ENCODE peak calls at places on chromosomes 16 and 17, in five cellular contexts. Q is heart right ventricle, Y is natural killer cell, G is fibroblast of the aortic adventitia, F is endothelial cell. L is an unnamed sample.
A peak's percentile ranks its signal among the peaks of the same experiment; 100 is the strongest.

GRCh38 chr17:64174686-64175456 is 44.9 kb upstream of the ERN1 start:
- DNase-seq in Y (no peak), Q (no peak), G (peak; percentile 59), F (no peak), L (no peak)

GRCh38 chr16:6032438-6032837 is 934.8 kb upstream of the EEF2KMT start:
- DNase-seq in F (no peak), G (no peak), Y (no peak), Q (no peak), L (no peak)

GRCh38 chr16:49528035-49528434 is 154.4 kb downstream of the C16orf78 start:
- DNase-seq in F (no peak), G (peak; percentile 49), Q (no peak), Y (no peak), L (no peak)

GRCh38 chr17:76262732-76263344 is 2.3 kb upstream of the UBALD2 start:
- DNase-seq in F (no peak), G (no peak), Q (no peak), Y (no peak), L (no peak)

GRCh38 chr16:10982430-10983174 is 38.2 kb downstream of the CLEC16A start:
- DNase-seq in F (no peak), G (no peak), Y (no peak), Q (no peak), L (no peak)

GRCh38 chr17:31489295-31490018 is 98.0 kb downstream of the RAB11FIP4 start:
- DNase-seq in Q (no peak), G (no peak), Y (no peak), F (no peak), L (peak; percentile 62)

GRCh38 chr17:1947229-1947742 is 77.8 kb downstream of the RTN4RL1 start:
- DNase-seq in Q (peak; percentile 69), F (no peak), Y (no peak), G (no peak), L (no peak)

GRCh38 chr17:64040201-64040600 is 19.8 kb upstream of the ICAM2 start:
- DNase-seq in Q (no peak), Y (no peak), G (no peak), F (no peak), L (no peak)

GRCh38 chr17:5031365-5032082 is 3.7 kb downstream of the SLC52A1 start:
- DNase-seq in G (peak; percentile 74), Q (peak; percentile 79), Y (peak; percentile 78), F (peak; percentile 86), L (peak; percentile 79)

GRCh38 chr17:70661342-70662222 is 492.2 kb downstream of the KCNJ2 start:
- DNase-seq in F (no peak), Y (no peak), Q (no peak), G (no peak), L (no peak)

GRCh38 chr17:13940858-13941665 is 128.2 kb upstream of the COX10 start:
- DNase-seq in Q (no peak), F (no peak), G (peak; percentile 15), Y (no peak), L (no peak)

GRCh38 chr17:48374650-48375230 is 55.3 kb downstream of the SKAP1 start:
- DNase-seq in F (peak; percentile 37), Q (no peak), Y (peak; percentile 25), G (no peak), L (no peak)

GRCh38 chr17:40086150-40087044 is 14.0 kb downstream of the NR1D1 start:
- DNase-seq in Y (peak; percentile 61), G (no peak), Q (peak; percentile 73), F (peak; percentile 78), L (peak; percentile 53)

GRCh38 chr16:58797137-58797801 is 63.2 kb upstream of the GOT2 start:
- DNase-seq in F (no peak), Y (no peak), Q (no peak), G (no peak), L (no peak)

GRCh38 chr17:65786479-65786878 is 225.0 kb upstream of the AXIN2 start:
- DNase-seq in F (no peak), Q (no peak), G (no peak), Y (no peak), L (no peak)

GRCh38 chr17:41705271-41705991 is 6.7 kb upstream of the GAST start:
- DNase-seq in Q (no peak), F (no peak), Y (no peak), G (no peak), L (no peak)

GRCh38 chr17:73203788-73204479 is 11.1 kb downstream of the COG1 start:
- DNase-seq in F (no peak), Q (no peak), Y (no peak), G (no peak), L (no peak)

GRCh38 chr16:11094838-11095565 is 150.6 kb downstream of the CLEC16A start:
- DNase-seq in Y (no peak), G (no peak), Q (no peak), F (no peak), L (no peak)

GRCh38 chr16:17367034-17367433 is 103.7 kb downstream of the XYLT1 start:
- DNase-seq in Y (peak; percentile 45), F (no peak), Q (no peak), G (no peak), L (no peak)

GRCh38 chr17:15181333-15181732 is 83.8 kb downstream of the PMP22 start:
- DNase-seq in Q (no peak), G (peak; percentile 23), F (no peak), Y (no peak), L (no peak)

GRCh38 chr17:74292495-74292894 is 18.5 kb downstream of the DNAI2 start:
- DNase-seq in Q (no peak), F (no peak), Y (no peak), G (no peak), L (no peak)

GRCh38 chr16:67668495-67669157 is 2.0 kb downstream of the C16orf86 start:
- DNase-seq in Q (peak; percentile 15), F (no peak), G (no peak), Y (no peak), L (no peak)

GRCh38 chr17:40846515-40847155 is 20.4 kb downstream of the KRT12 start:
- DNase-seq in Y (no peak), Q (no peak), G (no peak), F (no peak), L (no peak)

GRCh38 chr17:45948881-45949624 is 50.0 kb upstream of the STH start:
- DNase-seq in Y (peak; percentile 49), F (peak; percentile 85), G (peak; percentile 55), Q (peak; percentile 80), L (peak; percentile 62)

GRCh38 chr17:55327225-55328088 is 62.7 kb downstream of the HLF start:
- DNase-seq in Q (no peak), Y (no peak), G (no peak), F (no peak), L (no peak)

GRCh38 chr16:19710191-19710908 is 7.7 kb downstream of the KNOP1 start:
- DNase-seq in Q (no peak), Y (no peak), G (no peak), F (no peak), L (no peak)

DNA sequence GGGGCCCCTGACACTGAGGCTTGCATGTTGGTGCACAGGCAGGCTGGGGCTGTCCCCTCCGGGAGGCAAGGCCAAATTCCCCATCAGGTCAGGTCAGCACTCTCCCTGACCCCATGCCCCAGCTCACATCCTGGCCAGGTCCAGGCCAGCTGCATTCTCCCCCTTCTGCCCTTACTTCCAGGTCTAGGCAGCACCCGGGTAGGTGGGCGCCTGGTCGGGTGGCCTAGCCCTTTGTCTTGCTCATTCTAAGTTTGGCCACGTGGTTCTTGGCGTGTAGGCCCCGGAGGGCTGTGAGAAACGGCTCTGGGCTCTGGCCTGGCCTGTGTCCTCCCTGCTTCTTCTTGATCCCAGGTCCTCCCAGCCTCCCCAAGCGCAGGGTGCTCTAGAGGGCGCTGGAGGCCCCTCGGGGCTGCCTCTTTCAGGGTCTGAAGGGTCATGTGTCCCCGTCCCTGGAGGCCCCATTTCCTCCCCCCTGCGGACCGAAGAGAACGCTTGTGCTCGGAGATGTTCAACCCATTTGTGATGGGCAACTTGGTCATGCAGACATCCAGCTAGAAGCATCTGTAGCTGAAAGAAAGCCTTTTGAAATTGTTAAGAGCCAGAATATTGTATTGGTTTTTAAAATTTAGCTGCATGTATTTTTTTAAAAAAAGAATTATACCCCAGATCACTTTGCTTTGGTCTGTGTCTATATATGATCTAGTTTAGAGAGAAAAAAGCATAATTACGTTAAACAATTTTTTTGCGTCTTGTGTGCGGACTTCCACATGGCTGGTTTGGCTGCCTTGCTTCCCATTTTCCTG is 6.7 kb downstream of the BAHCC1 start:
- DNase-seq in G (peak; percentile 57), Y (no peak), Q (peak; percentile 69), F (no peak), L (no peak)
- TF ChIP-seq CTCF in G (peak; percentile 45), Y (no peak), Q (peak; percentile 24), F (no peak), L (peak; percentile 38)

DNA sequence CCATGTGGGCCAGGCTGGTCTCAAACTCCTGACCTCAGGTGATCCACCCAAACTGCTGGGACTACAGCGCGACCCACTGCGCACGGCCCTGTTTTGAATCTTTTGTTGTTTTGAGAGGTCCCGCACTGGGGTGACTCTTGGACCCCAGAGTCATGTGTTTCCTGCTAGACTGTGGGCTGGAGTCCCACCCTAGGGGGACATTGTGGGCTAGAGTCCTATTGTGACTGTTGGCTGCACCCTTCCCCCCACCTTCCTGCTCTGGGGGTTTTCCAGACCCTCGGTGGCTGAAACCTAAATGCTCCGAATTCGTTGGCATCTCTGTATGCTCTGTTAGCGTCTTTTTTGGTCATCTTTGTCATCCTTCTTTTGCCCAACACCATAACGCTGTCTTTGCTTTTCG is 16.0 kb downstream of the NUPR1 start:
- DNase-seq in F (no peak), G (no peak), Q (no peak), Y (no peak), L (no peak)
- TF ChIP-seq CTCF in F (no peak), G (no peak), Q (no peak), Y (no peak), L (no peak)

GRCh38 chr16:56789360-56789759 is 59.4 kb downstream of the NUP93 start:
- DNase-seq in Y (no peak), Q (peak; percentile 12), F (no peak), G (peak; percentile 59), L (no peak)
- TF ChIP-seq CTCF in Y (no peak), Q (peak; percentile 29), F (no peak), G (peak; percentile 54), L (no peak)

GRCh38 chr16:2966803-2967184 is 2.4 kb upstream of the PAQR4 start:
- DNase-seq in G (no peak), Y (no peak), F (no peak), Q (no peak), L (no peak)
- TF ChIP-seq CTCF in G (no peak), Y (no peak), F (no peak), Q (no peak), L (no peak)